ENCODE peak calls at places on chromosomes 4 and X, in seven cellular contexts. Z, N, E, V, H, D and M are unnamed samples.

GRCh38 chrX:70445197-70445656 is 592 bp downstream of the DLG3 start:
- DNase-seq in Z (peak), N (no peak), E (no peak), V (no peak), H (no peak), D (no peak), M (no peak)

GRCh38 chrX:73577368-73577767 is 14.4 kb downstream of the CHIC1 start:
- DNase-seq in Z (no peak), N (no peak), E (peak), V (peak), H (no peak), D (peak), M (no peak)

GRCh38 chr4:23333556-23333945 is 556.3 kb downstream of the PPARGC1A start:
- DNase-seq in Z (no peak), N (no peak), E (no peak), V (no peak), H (no peak), D (no peak), M (peak)

GRCh38 chrX:7083468-7084396 is 63.8 kb upstream of the STS start:
- DNase-seq in Z (no peak), N (no peak), E (peak), V (peak), H (no peak), D (no peak), M (peak)

GRCh38 chrX:105634180-105634579 is 188.2 kb upstream of the NRK start:
- DNase-seq in Z (no peak), N (no peak), E (no peak), V (no peak), H (no peak), D (no peak), M (no peak)

GRCh38 chr4:8739357-8739756 is 132.3 kb downstream of the HMX1 start:
- DNase-seq in Z (no peak), N (no peak), E (no peak), V (no peak), H (no peak), D (no peak), M (peak)

GRCh38 chr4:39114436-39114835 is 52.4 kb downstream of the KLHL5 start:
- DNase-seq in Z (no peak), N (no peak), E (no peak), V (no peak), H (no peak), D (no peak), M (no peak)

GRCh38 chr4:145484240-145484846 is 2.7 kb downstream of the SMAD1 start:
- DNase-seq in Z (peak), N (no peak), E (no peak), V (no peak), H (no peak), D (no peak), M (no peak)

GRCh38 chr4:158826882-158827281 is 58.1 kb downstream of the FNIP2 start:
- DNase-seq in Z (no peak), N (no peak), E (peak), V (no peak), H (no peak), D (no peak), M (no peak)

GRCh38 chrX:110412971-110413726 is 54.5 kb downstream of the RTL9 start:
- DNase-seq in Z (peak), N (peak), E (peak), V (peak), H (peak), D (peak), M (peak)

GRCh38 chr4:144809056-144809640 is 163.2 kb downstream of the HHIP start:
- DNase-seq in Z (no peak), N (no peak), E (no peak), V (no peak), H (peak), D (no peak), M (no peak)

GRCh38 chrX:136496768-136497555 is 430 bp upstream of the HTATSF1 start:
- DNase-seq in Z (peak), N (peak), E (peak), V (peak), H (peak), D (peak), M (peak)

GRCh38 chr4:153273736-153274135 is 69.5 kb downstream of the TRIM2 start:
- DNase-seq in Z (no peak), N (no peak), E (no peak), V (no peak), H (no peak), D (no peak), M (no peak)

GRCh38 chr4:139267301-139267700 is 12.7 kb downstream of the MGARP start:
- DNase-seq in Z (no peak), N (no peak), E (no peak), V (no peak), H (no peak), D (no peak), M (no peak)

GRCh38 chr4:86935833-86936721 is 1.3 kb downstream of the AFF1 start:
- DNase-seq in Z (no peak), N (peak), E (peak), V (peak), H (peak), D (peak), M (peak)

GRCh38 chrX:30635630-30636029 is 17.6 kb upstream of the GK start:
- DNase-seq in Z (peak), N (no peak), E (no peak), V (no peak), H (no peak), D (no peak), M (no peak)

GRCh38 chr4:102610007-102610406 is 108.8 kb downstream of the NFKB1 start:
- DNase-seq in Z (no peak), N (no peak), E (no peak), V (peak), H (no peak), D (no peak), M (no peak)

DNA sequence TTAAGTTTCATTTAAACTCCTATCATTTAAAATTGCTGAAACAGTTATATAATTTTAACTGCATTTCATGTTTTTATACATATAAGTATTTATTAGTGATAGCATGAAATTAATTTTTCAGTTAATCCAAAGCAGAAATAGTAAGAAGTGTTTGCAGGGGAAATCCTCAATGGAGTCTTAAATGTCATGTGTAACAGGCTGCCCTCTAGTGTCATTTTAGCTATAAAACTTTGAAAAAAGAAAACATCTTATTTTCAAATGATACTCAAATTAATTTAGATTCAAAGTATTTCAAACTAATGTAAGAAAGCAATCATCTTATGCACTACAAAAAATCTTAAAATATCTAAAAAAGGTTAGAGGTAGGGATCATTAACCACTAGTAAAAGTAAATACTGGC is 27.1 kb downstream of the TAPT1 start:
- DNase-seq in Z (peak), N (no peak), E (no peak), V (no peak), H (no peak), D (no peak), M (no peak)
- TF ChIP-seq CTCF in Z (peak), N (peak), E (peak), V (peak), H (peak), D (peak), M (peak)

DNA sequence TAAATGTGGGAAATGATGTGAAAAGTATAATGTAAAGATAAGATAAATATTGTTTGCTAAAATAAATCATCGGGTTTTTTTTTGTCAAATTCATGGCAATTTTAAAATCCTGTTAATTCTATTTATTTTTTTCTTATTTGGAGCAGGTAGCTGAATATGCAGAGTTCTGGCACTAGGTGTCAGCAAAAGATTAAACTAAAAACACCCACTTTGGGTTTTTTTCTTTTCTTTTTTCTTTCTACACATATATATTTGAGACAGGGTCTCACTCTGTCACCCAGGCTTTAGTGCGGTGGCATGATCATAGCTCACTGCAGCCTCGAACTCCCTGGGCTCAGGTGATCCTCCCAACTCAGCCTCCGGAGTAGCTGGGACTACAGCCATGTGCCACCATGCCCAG is 6.9 kb upstream of the RAP2C start:
- DNase-seq in Z (peak), N (no peak), E (no peak), V (no peak), H (no peak), D (no peak), M (no peak)
- TF ChIP-seq CTCF in Z (peak), N (peak), E (peak), V (peak), H (peak), D (peak), M (peak)

GRCh38 chr4:48275247-48275646 is 5.6 kb upstream of the TEC start:
- DNase-seq in Z (no peak), N (no peak), E (peak), V (peak), H (no peak), D (no peak), M (no peak)
- TF ChIP-seq CTCF in Z (peak), N (peak), E (peak), V (peak), H (peak), D (no peak), M (peak)

GRCh38 chrX:25019707-25020390 is 4.1 kb upstream of the ARX start:
- DNase-seq in Z (no peak), N (no peak), E (no peak), V (no peak), H (no peak), D (no peak), M (no peak)

GRCh38 chrX:25021132-25021498 is 5.3 kb upstream of the ARX start:
- DNase-seq in Z (peak), N (no peak), E (no peak), V (no peak), H (no peak), D (no peak), M (no peak)

GRCh38 chrX:25023908-25024307 is 8.1 kb upstream of the ARX start:
- DNase-seq in Z (no peak), N (no peak), E (no peak), V (no peak), H (no peak), D (no peak), M (no peak)

GRCh38 chrX:25020391-25021131 is 4.8 kb upstream of the ARX start:
- DNase-seq in Z (peak), N (no peak), E (no peak), V (no peak), H (peak), D (peak), M (no peak)

DNA sequence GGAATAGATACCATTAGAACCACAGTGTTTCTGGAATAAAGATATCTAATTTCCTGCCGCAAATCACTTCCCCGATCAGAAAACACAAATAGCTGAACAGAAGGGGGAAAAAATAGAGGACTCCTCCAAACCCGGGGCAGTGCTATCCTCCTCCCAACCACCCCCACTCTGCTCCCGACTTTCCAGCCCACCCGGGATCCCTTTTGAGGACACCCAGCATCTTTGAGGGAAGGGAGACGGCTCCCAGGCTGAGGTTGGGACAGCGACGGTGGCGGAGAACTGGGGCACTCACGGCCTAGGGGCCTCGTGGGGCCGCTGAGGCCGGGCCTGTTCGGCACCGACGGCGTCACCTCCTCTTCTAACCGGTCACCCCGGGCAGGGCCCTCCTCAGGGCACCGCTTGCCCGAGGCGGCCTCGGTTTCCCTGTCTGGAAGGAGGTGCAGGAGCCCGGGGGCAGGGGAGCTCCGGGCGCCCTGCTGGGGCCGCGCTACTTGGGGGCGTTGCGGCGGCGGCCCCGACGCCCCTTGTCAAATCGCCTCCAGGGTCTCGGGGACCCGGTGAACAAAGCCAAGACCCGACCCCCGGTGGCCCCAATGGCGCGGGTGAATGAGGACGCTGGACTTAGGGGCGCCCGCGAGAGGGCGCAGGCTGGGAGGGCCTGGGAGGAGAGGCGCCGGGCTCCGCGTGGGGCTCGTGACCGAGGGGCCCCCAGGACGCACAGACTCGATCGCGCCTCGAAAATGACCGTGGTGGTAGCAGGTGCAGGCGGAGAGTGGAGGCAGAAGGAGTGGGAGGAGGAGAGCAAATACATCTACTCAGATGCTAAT is 6.9 kb upstream of the ARX start:
- DNase-seq in Z (no peak), N (no peak), E (no peak), V (no peak), H (no peak), D (peak), M (no peak)
- TF ChIP-seq CTCF in Z (no peak), N (no peak), E (no peak), V (peak), H (peak), D (peak), M (no peak)

GRCh38 chr4:6687947-6688878 is 5.5 kb upstream of the S100P start:
- DNase-seq in Z (no peak), N (no peak), E (no peak), V (no peak), H (peak), D (no peak), M (no peak)

GRCh38 chr4:6692379-6692778 is 1.3 kb upstream of the S100P start:
- DNase-seq in Z (no peak), N (no peak), E (no peak), V (no peak), H (no peak), D (no peak), M (no peak)

GRCh38 chr4:6686104-6686787 is 7.4 kb upstream of the S100P start:
- DNase-seq in Z (no peak), N (no peak), E (no peak), V (no peak), H (no peak), D (no peak), M (no peak)

GRCh38 chr4:6689506-6689960 is 4.1 kb upstream of the S100P start:
- DNase-seq in Z (no peak), N (no peak), E (no peak), V (no peak), H (peak), D (no peak), M (no peak)

GRCh38 chr4:6688879-6689505 is 4.7 kb upstream of the S100P start:
- DNase-seq in Z (no peak), N (no peak), E (peak), V (peak), H (peak), D (no peak), M (no peak)
- TF ChIP-seq CTCF in Z (peak), N (no peak), E (no peak), V (peak), H (no peak), D (no peak), M (no peak)

GRCh38 chr4:101075536-101075935 is 271.8 kb downstream of the PPP3CA start:
- DNase-seq in Z (no peak), N (no peak), E (no peak), V (no peak), H (no peak), D (no peak), M (no peak)
- TF ChIP-seq CTCF in Z (no peak), N (no peak), E (no peak), V (no peak), H (no peak), D (no peak), M (no peak)

GRCh38 chr4:128583753-128584712 is 225.5 kb upstream of the JADE1 start:
- DNase-seq in Z (peak), N (no peak), E (no peak), V (no peak), H (no peak), D (no peak), M (no peak)
- TF ChIP-seq CTCF in Z (no peak), N (no peak), E (no peak), V (no peak), H (no peak), D (no peak), M (no peak)

GRCh38 chr4:37244583-37245390 is at the start of gene NWD2:
- DNase-seq in Z (peak), N (no peak), E (peak), V (no peak), H (peak), D (peak), M (no peak)
- TF ChIP-seq CTCF in Z (no peak), N (no peak), E (no peak), V (no peak), H (no peak), D (no peak), M (no peak)

GRCh38 chr4:109978704-109979103 is 66.0 kb downstream of the EGF start:
- DNase-seq in Z (no peak), N (no peak), E (no peak), V (no peak), H (no peak), D (no peak), M (no peak)
- TF ChIP-seq CTCF in Z (peak), N (no peak), E (peak), V (no peak), H (peak), D (peak), M (no peak)